ENCODE peak calls at places on chromosomes 3 and 15, in seven cellular contexts. One of them, this sample, is unnamed.

GRCh38 chr15:78979456-78980320 is 34.8 kb upstream of the CTSH start:
- DNase-seq in Peyer's patch: peak; percentile 47
- DNase-seq in SK-N-SH: peak; percentile 83
- DNase-seq in fibroblast of lung: peak; percentile 81
- DNase-seq in endothelial cell of umbilical vein: peak; percentile 60
- DNase-seq in BE2C: peak; percentile 87
- DNase-seq in astrocyte: peak; percentile 60
- DNase-seq in this sample: peak; percentile 63

GRCh38 chr3:159951580-159951979 is 37.1 kb upstream of the IL12A start:
- DNase-seq in endothelial cell of umbilical vein: no peak
- DNase-seq in SK-N-SH: no peak
- DNase-seq in fibroblast of lung: no peak
- DNase-seq in Peyer's patch: no peak
- DNase-seq in astrocyte: no peak
- DNase-seq in BE2C: no peak
- DNase-seq in this sample: no peak

GRCh38 chr3:53773330-53773583 is 73.0 kb downstream of the CHDH start:
- DNase-seq in endothelial cell of umbilical vein: no peak
- DNase-seq in astrocyte: no peak
- DNase-seq in Peyer's patch: no peak
- DNase-seq in SK-N-SH: peak; percentile 42
- DNase-seq in fibroblast of lung: no peak
- DNase-seq in BE2C: no peak
- DNase-seq in this sample: no peak

GRCh38 chr15:48352474-48353072 is 21.3 kb downstream of the DUT start:
- DNase-seq in Peyer's patch: peak; percentile 38
- DNase-seq in fibroblast of lung: peak; percentile 74
- DNase-seq in astrocyte: peak; percentile 47
- DNase-seq in BE2C: peak; percentile 72
- DNase-seq in endothelial cell of umbilical vein: peak; percentile 67
- DNase-seq in SK-N-SH: peak; percentile 63
- DNase-seq in this sample: peak; percentile 43

GRCh38 chr15:91694829-91695205 is 158.7 kb upstream of the SLCO3A1 start:
- DNase-seq in endothelial cell of umbilical vein: no peak
- DNase-seq in SK-N-SH: peak; percentile 5
- DNase-seq in astrocyte: peak; percentile 54
- DNase-seq in fibroblast of lung: peak; percentile 80
- DNase-seq in Peyer's patch: no peak
- DNase-seq in BE2C: no peak
- DNase-seq in this sample: peak; percentile 49

GRCh38 chr3:11168406-11168805 is 14.1 kb downstream of the HRH1 start:
- DNase-seq in Peyer's patch: no peak
- DNase-seq in BE2C: no peak
- DNase-seq in astrocyte: no peak
- DNase-seq in endothelial cell of umbilical vein: no peak
- DNase-seq in fibroblast of lung: no peak
- DNase-seq in SK-N-SH: no peak
- DNase-seq in this sample: no peak

GRCh38 chr15:36898522-36899126 is 201.7 kb downstream of the MEIS2 start:
- DNase-seq in Peyer's patch: no peak
- DNase-seq in BE2C: no peak
- DNase-seq in astrocyte: no peak
- DNase-seq in endothelial cell of umbilical vein: no peak
- DNase-seq in fibroblast of lung: no peak
- DNase-seq in SK-N-SH: no peak
- DNase-seq in this sample: no peak

GRCh38 chr15:36029606-36030005 is 483.6 kb upstream of the DPH6 start:
- DNase-seq in BE2C: no peak
- DNase-seq in astrocyte: peak; percentile 85
- DNase-seq in SK-N-SH: no peak
- DNase-seq in fibroblast of lung: peak; percentile 67
- DNase-seq in endothelial cell of umbilical vein: no peak
- DNase-seq in Peyer's patch: no peak
- DNase-seq in this sample: no peak

GRCh38 chr3:120071259-120071658 is 23.0 kb downstream of the GSK3B start:
- DNase-seq in Peyer's patch: no peak
- DNase-seq in endothelial cell of umbilical vein: no peak
- DNase-seq in fibroblast of lung: no peak
- DNase-seq in SK-N-SH: no peak
- DNase-seq in astrocyte: no peak
- DNase-seq in BE2C: no peak
- DNase-seq in this sample: no peak

GRCh38 chr3:57986261-57986660 is 22.0 kb upstream of the FLNB start:
- DNase-seq in fibroblast of lung: no peak
- DNase-seq in astrocyte: no peak
- DNase-seq in SK-N-SH: no peak
- DNase-seq in BE2C: no peak
- DNase-seq in endothelial cell of umbilical vein: no peak
- DNase-seq in Peyer's patch: no peak
- DNase-seq in this sample: no peak

GRCh38 chr3:14434105-14434504 is 31.7 kb downstream of the SLC6A6 start:
- DNase-seq in endothelial cell of umbilical vein: peak; percentile 41
- DNase-seq in fibroblast of lung: peak; percentile 56
- DNase-seq in astrocyte: peak; percentile 59
- DNase-seq in Peyer's patch: no peak
- DNase-seq in BE2C: no peak
- DNase-seq in SK-N-SH: no peak
- DNase-seq in this sample: peak; percentile 76

GRCh38 chr3:152272771-152273242 is 4.1 kb downstream of the MBNL1 start:
- DNase-seq in Peyer's patch: no peak
- DNase-seq in endothelial cell of umbilical vein: peak; percentile 87
- DNase-seq in astrocyte: peak; percentile 83
- DNase-seq in SK-N-SH: no peak
- DNase-seq in fibroblast of lung: peak; percentile 84
- DNase-seq in BE2C: no peak
- DNase-seq in this sample: peak; percentile 90

GRCh38 chr15:88331291-88331690 is 74.8 kb upstream of the NTRK3 start:
- DNase-seq in endothelial cell of umbilical vein: peak; percentile 6
- DNase-seq in astrocyte: no peak
- DNase-seq in fibroblast of lung: peak; percentile 3
- DNase-seq in BE2C: peak; percentile 88
- DNase-seq in Peyer's patch: no peak
- DNase-seq in SK-N-SH: peak; percentile 62
- DNase-seq in this sample: peak; percentile 36

GRCh38 chr3:69084326-69084667 is 440 bp upstream of the ARL6IP5 start:
- DNase-seq in Peyer's patch: no peak
- DNase-seq in endothelial cell of umbilical vein: peak; percentile 93
- DNase-seq in SK-N-SH: peak; percentile 20
- DNase-seq in fibroblast of lung: peak; percentile 88
- DNase-seq in BE2C: no peak
- DNase-seq in astrocyte: peak; percentile 84
- DNase-seq in this sample: no peak

GRCh38 chr3:123667784-123668183 is 82.9 kb upstream of the HACD2 start:
- DNase-seq in BE2C: no peak
- DNase-seq in SK-N-SH: no peak
- DNase-seq in Peyer's patch: no peak
- DNase-seq in fibroblast of lung: no peak
- DNase-seq in astrocyte: peak; percentile 74
- DNase-seq in endothelial cell of umbilical vein: peak; percentile 92
- DNase-seq in this sample: no peak

GRCh38 chr3:12959395-12959794 is 113.8 kb downstream of the IQSEC1 start:
- DNase-seq in SK-N-SH: no peak
- DNase-seq in astrocyte: no peak
- DNase-seq in fibroblast of lung: no peak
- DNase-seq in BE2C: no peak
- DNase-seq in endothelial cell of umbilical vein: no peak
- DNase-seq in Peyer's patch: no peak
- DNase-seq in this sample: no peak

GRCh38 chr3:163043074-163043473 is 1546.5 kb downstream of the OTOL1 start:
- DNase-seq in SK-N-SH: no peak
- DNase-seq in Peyer's patch: no peak
- DNase-seq in astrocyte: no peak
- DNase-seq in endothelial cell of umbilical vein: no peak
- DNase-seq in fibroblast of lung: peak; percentile 25
- DNase-seq in BE2C: peak; percentile 32
- DNase-seq in this sample: no peak

GRCh38 chr3:189195302-189195701 is 23.5 kb downstream of the TPRG1 start:
- DNase-seq in Peyer's patch: no peak
- DNase-seq in endothelial cell of umbilical vein: no peak
- DNase-seq in fibroblast of lung: no peak
- DNase-seq in astrocyte: peak; percentile 16
- DNase-seq in BE2C: peak; percentile 40
- DNase-seq in SK-N-SH: no peak
- DNase-seq in this sample: peak; percentile 26

GRCh38 chr3:56467108-56467507 is 1.2 kb downstream of the ERC2 start:
- DNase-seq in SK-N-SH: peak; percentile 89
- DNase-seq in fibroblast of lung: peak; percentile 63
- DNase-seq in BE2C: peak; percentile 62
- DNase-seq in Peyer's patch: no peak
- DNase-seq in astrocyte: peak; percentile 78
- DNase-seq in endothelial cell of umbilical vein: peak; percentile 96
- DNase-seq in this sample: peak; percentile 23

GRCh38 chr3:66442254-66443249 is 58.3 kb downstream of the LRIG1 start:
- DNase-seq in BE2C: peak; percentile 61
- DNase-seq in Peyer's patch: no peak
- DNase-seq in fibroblast of lung: peak; percentile 84
- DNase-seq in endothelial cell of umbilical vein: peak; percentile 92
- DNase-seq in SK-N-SH: no peak
- DNase-seq in astrocyte: peak; percentile 86
- DNase-seq in this sample: peak; percentile 63

GRCh38 chr15:58446521-58446920 is 14.7 kb downstream of the LIPC start:
- DNase-seq in endothelial cell of umbilical vein: no peak
- DNase-seq in astrocyte: no peak
- DNase-seq in Peyer's patch: no peak
- DNase-seq in fibroblast of lung: no peak
- DNase-seq in BE2C: no peak
- DNase-seq in SK-N-SH: no peak
- DNase-seq in this sample: no peak
- H3K4me3 ChIP-seq in endothelial cell of umbilical vein: no peak overlapping the region
- H3K4me3 ChIP-seq in astrocyte: no peak overlapping the region
- H3K4me3 ChIP-seq in Peyer's patch: no peak overlapping the region
- H3K4me3 ChIP-seq in fibroblast of lung: no peak overlapping the region
- H3K4me3 ChIP-seq in BE2C: no peak overlapping the region
- H3K4me3 ChIP-seq in SK-N-SH: no peak overlapping the region
- H3K4me3 ChIP-seq in this sample: no peak overlapping the region

DNA sequence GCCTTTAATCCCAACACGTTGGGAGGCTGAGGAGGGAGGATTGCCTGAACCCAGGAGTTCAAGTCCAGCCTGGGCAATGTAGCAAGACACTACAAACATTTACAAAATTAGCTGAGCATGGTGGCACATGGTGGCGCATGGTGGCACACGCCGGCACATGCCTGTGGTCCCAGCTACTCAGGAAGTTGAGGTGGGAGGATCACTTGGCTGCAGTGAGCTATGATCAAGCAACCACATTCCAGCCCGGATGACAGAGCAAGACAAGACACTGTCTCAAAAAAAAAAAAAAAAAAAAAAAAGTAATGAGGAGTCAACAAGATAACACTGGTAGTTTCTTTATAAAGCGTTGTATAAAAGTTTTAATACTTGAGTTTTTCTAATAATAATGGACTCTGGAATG is 10.1 kb downstream of the FEZF2 start:
- DNase-seq in Peyer's patch: no peak
- DNase-seq in endothelial cell of umbilical vein: no peak
- DNase-seq in fibroblast of lung: no peak
- DNase-seq in astrocyte: no peak
- DNase-seq in SK-N-SH: no peak
- DNase-seq in BE2C: no peak
- DNase-seq in this sample: no peak
- H3K27me3 ChIP-seq in Peyer's patch: no peaks in the 10 kb centered on the region
- H3K27me3 ChIP-seq in endothelial cell of umbilical vein: peaks cover 39% of the 10 kb centered on the region
- H3K27me3 ChIP-seq in fibroblast of lung: peaks cover 25% of the 10 kb centered on the region
- H3K27me3 ChIP-seq in astrocyte: peaks cover 46% of the 10 kb centered on the region
- H3K27me3 ChIP-seq in SK-N-SH: peaks cover 21% of the 10 kb centered on the region
- H3K27me3 ChIP-seq in BE2C: peaks cover 38% of the 10 kb centered on the region
- H3K27me3 ChIP-seq in this sample: no peaks in the 10 kb centered on the region

DNA sequence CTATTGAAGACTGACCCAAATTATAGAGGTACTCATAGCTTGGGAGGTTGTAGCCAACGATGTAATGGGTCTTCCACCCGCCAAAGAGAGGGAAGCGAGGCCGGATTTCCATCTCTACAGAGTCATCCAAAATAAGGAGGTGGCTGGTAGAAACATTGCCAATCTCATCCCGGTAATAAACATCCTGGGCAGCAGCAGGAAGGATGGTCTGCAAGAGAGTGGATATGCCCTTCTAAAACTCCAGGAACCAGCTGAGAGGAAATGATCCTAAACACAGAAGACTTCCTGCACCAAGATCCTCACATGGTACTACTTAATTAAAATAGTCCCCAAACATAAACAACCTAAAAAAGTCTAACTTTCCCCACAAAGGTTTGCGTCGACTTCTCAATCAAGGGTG is 20.7 kb downstream of the RPN1 start:
- DNase-seq in BE2C: no peak
- DNase-seq in SK-N-SH: no peak
- DNase-seq in fibroblast of lung: no peak
- DNase-seq in astrocyte: no peak
- DNase-seq in Peyer's patch: no peak
- DNase-seq in endothelial cell of umbilical vein: no peak
- DNase-seq in this sample: no peak
- H3K36me3 ChIP-seq in BE2C: peaks cover 79% of the 10 kb centered on the region
- H3K36me3 ChIP-seq in SK-N-SH: peaks cover 44% of the 10 kb centered on the region
- H3K36me3 ChIP-seq in fibroblast of lung: peaks cover 24% of the 10 kb centered on the region
- H3K36me3 ChIP-seq in astrocyte: peaks cover 52% of the 10 kb centered on the region
- H3K36me3 ChIP-seq in Peyer's patch: peaks cover 92% of the 10 kb centered on the region
- H3K36me3 ChIP-seq in endothelial cell of umbilical vein: peaks cover 20% of the 10 kb centered on the region
- H3K36me3 ChIP-seq in this sample: peaks cover 89% of the 10 kb centered on the region

GRCh38 chr3:173839859-173840258 is 442.3 kb downstream of the NLGN1 start:
- DNase-seq in endothelial cell of umbilical vein: no peak
- DNase-seq in Peyer's patch: no peak
- DNase-seq in SK-N-SH: no peak
- DNase-seq in astrocyte: no peak
- DNase-seq in BE2C: no peak
- DNase-seq in fibroblast of lung: no peak
- DNase-seq in this sample: no peak

GRCh38 chr3:173838644-173839043 is 441.1 kb downstream of the NLGN1 start:
- DNase-seq in astrocyte: no peak
- DNase-seq in BE2C: no peak
- DNase-seq in Peyer's patch: no peak
- DNase-seq in fibroblast of lung: no peak
- DNase-seq in SK-N-SH: no peak
- DNase-seq in endothelial cell of umbilical vein: no peak
- DNase-seq in this sample: no peak

GRCh38 chr3:173841334-173841733 is 443.8 kb downstream of the NLGN1 start:
- DNase-seq in SK-N-SH: no peak
- DNase-seq in endothelial cell of umbilical vein: no peak
- DNase-seq in BE2C: no peak
- DNase-seq in fibroblast of lung: no peak
- DNase-seq in astrocyte: peak; percentile 34
- DNase-seq in Peyer's patch: no peak
- DNase-seq in this sample: no peak

DNA sequence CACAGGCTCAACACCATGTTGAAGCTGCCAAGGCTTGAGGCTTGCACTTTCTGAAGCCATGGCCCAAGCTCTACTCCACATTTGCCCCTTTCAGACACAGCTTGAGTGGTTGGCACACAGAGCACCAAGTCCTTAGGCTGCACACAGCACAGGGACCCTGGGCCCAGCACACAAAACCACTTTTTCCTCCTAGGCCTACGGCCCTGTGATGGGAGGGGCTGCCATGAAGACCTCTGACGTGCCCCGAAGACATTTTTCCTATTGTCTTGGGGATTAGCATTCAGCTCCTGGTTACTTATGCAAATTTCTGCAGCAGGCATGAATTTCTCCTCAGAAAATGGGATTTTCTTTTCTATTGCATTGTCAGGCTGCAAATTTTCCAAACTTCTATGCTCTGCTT is 445.5 kb downstream of the NLGN1 start:
- DNase-seq in endothelial cell of umbilical vein: no peak
- DNase-seq in fibroblast of lung: no peak
- DNase-seq in BE2C: no peak
- DNase-seq in astrocyte: no peak
- DNase-seq in Peyer's patch: no peak
- DNase-seq in SK-N-SH: no peak
- DNase-seq in this sample: no peak
- H3K4me3 ChIP-seq in endothelial cell of umbilical vein: no peak overlapping the region
- H3K4me3 ChIP-seq in fibroblast of lung: no peak overlapping the region
- H3K4me3 ChIP-seq in BE2C: no peak overlapping the region
- H3K4me3 ChIP-seq in astrocyte: no peak overlapping the region
- H3K4me3 ChIP-seq in Peyer's patch: no peak overlapping the region
- H3K4me3 ChIP-seq in SK-N-SH: no peak overlapping the region
- H3K4me3 ChIP-seq in this sample: no peak overlapping the region